ENCODE peak calls at places on chromosomes 12 and 14, in four cellular contexts. E, S, P and W are unnamed samples.
A peak's percentile ranks its signal among the peaks of the same experiment; 100 is the strongest.

GRCh38 chr14:60645191-60645590 is 4.1 kb downstream of the SIX1 start:
- DNase-seq in P (no peak), E (no peak), S (no peak), W (no peak)

GRCh38 chr12:109611223-109611622 is 37.6 kb downstream of the MVK start:
- DNase-seq in P (no peak), S (no peak), E (no peak), W (no peak)

GRCh38 chr14:92495041-92495440 is 18.5 kb upstream of the RIN3 start:
- DNase-seq in E (no peak), P (no peak), S (no peak), W (no peak)

GRCh38 chr12:14853966-14854365 is 10.6 kb upstream of the ART4 start:
- DNase-seq in P (no peak), S (no peak), E (no peak), W (no peak)

GRCh38 chr12:89995870-89996269 is 287.2 kb upstream of the ATP2B1 start:
- DNase-seq in E (no peak), P (no peak), S (no peak), W (no peak)

GRCh38 chr12:84787253-84787652 is 125.3 kb downstream of the SLC6A15 start:
- DNase-seq in E (no peak), P (no peak), S (no peak), W (no peak)

GRCh38 chr14:63423889-63424288 is 105.2 kb upstream of the GPHB5 start:
- DNase-seq in P (no peak), E (no peak), S (no peak), W (no peak)

GRCh38 chr14:102827716-102828115 is 50.5 kb downstream of the TRAF3 start:
- DNase-seq in P (no peak), S (no peak), E (no peak), W (no peak)

GRCh38 chr12:128928361-128928760 is 75.1 kb downstream of the GLT1D1 start:
- DNase-seq in S (no peak), P (no peak), E (no peak), W (no peak)

GRCh38 chr14:41362134-41362533 is 244.5 kb upstream of the LRFN5 start:
- DNase-seq in S (no peak), P (no peak), E (no peak), W (no peak)

GRCh38 chr14:63045234-63045611 is at the start of gene KCNH5:
- DNase-seq in S (no peak), E (peak; percentile 7), P (peak; percentile 33), W (no peak)

GRCh38 chr14:26448181-26448855 is 149.5 kb downstream of the NOVA1 start:
- DNase-seq in P (no peak), E (no peak), S (no peak), W (no peak)

GRCh38 chr12:72433298-72433697 is 161.1 kb downstream of the TRHDE start:
- DNase-seq in E (no peak), S (no peak), P (no peak), W (no peak)

GRCh38 chr14:76599141-76599540 is 162.1 kb upstream of the VASH1 start:
- DNase-seq in S (no peak), P (no peak), E (no peak), W (no peak)

GRCh38 chr12:47867496-47867941 is 37.3 kb downstream of the VDR start:
- DNase-seq in E (peak; percentile 71), S (no peak), P (no peak), W (no peak)

GRCh38 chr14:93969082-93969828 is 7.1 kb downstream of the ASB2 start:
- DNase-seq in P (no peak), S (no peak), E (no peak), W (no peak)

GRCh38 chr12:5251786-5252185 is 180.1 kb upstream of the NTF3 start:
- DNase-seq in E (no peak), P (no peak), S (no peak), W (no peak)

GRCh38 chr12:114916124-114916523 is 232.1 kb upstream of the TBX3 start:
- DNase-seq in E (no peak), P (no peak), S (no peak), W (no peak)

GRCh38 chr12:43289412-43289811 is 262.6 kb downstream of the ADAMTS20 start:
- DNase-seq in E (no peak), S (no peak), P (no peak), W (no peak)

GRCh38 chr12:59626382-59626781 is 30.6 kb downstream of the SLC16A7 start:
- DNase-seq in P (no peak), S (no peak), E (no peak), W (no peak)

GRCh38 chr14:36996133-36996856 is 176.1 kb downstream of the SLC25A21 start:
- DNase-seq in S (no peak), P (peak; percentile 29), E (peak; percentile 44), W (no peak)

GRCh38 chr14:65225299-65226159 is 123.2 kb upstream of the MAX start:
- DNase-seq in S (no peak), P (no peak), E (no peak), W (no peak)

GRCh38 chr12:2806700-2807099 is 5.8 kb upstream of the ITFG2 start:
- DNase-seq in S (no peak), P (no peak), E (no peak), W (no peak)

GRCh38 chr12:123058980-123059379 is 78.5 kb downstream of the ARL6IP4 start:
- DNase-seq in P (no peak), E (no peak), S (no peak), W (no peak)

GRCh38 chr14:94291159-94291905 is 1.7 kb downstream of the SERPINA10 start:
- DNase-seq in S (no peak), P (no peak), E (no peak), W (no peak)

GRCh38 chr14:69090187-69090789 is 62.6 kb downstream of the DCAF5 start:
- DNase-seq in S (peak; percentile 33), P (peak; percentile 35), E (peak; percentile 14), W (no peak)

GRCh38 chr14:94390372-94391086 is 2.1 kb upstream of the SERPINA1 start:
- DNase-seq in E (no peak), S (no peak), P (no peak), W (no peak)

GRCh38 chr12:48542300-48542928 is 17.0 kb downstream of the OR8S1 start:
- DNase-seq in P (peak; percentile 21), E (peak; percentile 54), S (peak; percentile 27), W (no peak)

GRCh38 chr14:36519431-36520321 is at the start of gene NKX2-1:
- DNase-seq in E (no peak), P (peak; percentile 43), S (no peak), W (no peak)

GRCh38 chr12:115666168-115666567 is 611.3 kb downstream of the MED13L start:
- DNase-seq in S (no peak), E (no peak), P (no peak), W (no peak)

GRCh38 chr12:21566223-21566906 is 38.3 kb downstream of the GYS2 start:
- DNase-seq in S (peak; percentile 32), P (no peak), E (no peak), W (no peak)

GRCh38 chr12:78359530-78359929 is 505.0 kb upstream of the SYT1 start:
- DNase-seq in E (no peak), P (no peak), S (no peak), W (no peak)

GRCh38 chr14:43475762-43476161 is 1031.3 kb downstream of the FSCB start:
- DNase-seq in E (no peak), P (no peak), S (no peak), W (no peak)

GRCh38 chr14:100304825-100305445 is 1.3 kb downstream of the SLC25A29 start:
- DNase-seq in E (peak; percentile 60), P (peak; percentile 36), S (no peak), W (no peak)

GRCh38 chr12:87660987-87661769 is 368.0 kb downstream of the C12orf50 start:
- DNase-seq in E (no peak), S (no peak), P (no peak), W (no peak)
- TF ChIP-seq ESRRA in E (no peak), S (no peak), P (no peak), W (no peak)

GRCh38 chr12:24560867-24561266 is 388.0 kb downstream of the BCAT1 start:
- DNase-seq in S (no peak), E (no peak), P (no peak), W (no peak)
- TF ChIP-seq CHD4 in S (no peak), E (no peak), P (no peak), W (no peak)

GRCh38 chr14:22884721-22885523 is 1.9 kb downstream of the REM2 start:
- DNase-seq in E (no peak), P (no peak), S (no peak), W (no peak)

GRCh38 chr14:22885975-22886374 is 3.0 kb downstream of the REM2 start:
- DNase-seq in E (no peak), S (no peak), P (no peak), W (no peak)

GRCh38 chr14:22883191-22883976 is at the start of gene REM2:
- DNase-seq in S (no peak), E (no peak), P (no peak), W (no peak)

GRCh38 chr14:22882064-22882463 is 958 bp upstream of the REM2 start:
- DNase-seq in P (no peak), S (no peak), E (no peak), W (no peak)

GRCh38 chr14:22882529-22883190 is 362 bp upstream of the REM2 start:
- DNase-seq in E (peak; percentile 88), S (no peak), P (no peak), W (no peak)
- TF ChIP-seq ESRRA in E (no peak), S (no peak), P (no peak), W (no peak)

DNA sequence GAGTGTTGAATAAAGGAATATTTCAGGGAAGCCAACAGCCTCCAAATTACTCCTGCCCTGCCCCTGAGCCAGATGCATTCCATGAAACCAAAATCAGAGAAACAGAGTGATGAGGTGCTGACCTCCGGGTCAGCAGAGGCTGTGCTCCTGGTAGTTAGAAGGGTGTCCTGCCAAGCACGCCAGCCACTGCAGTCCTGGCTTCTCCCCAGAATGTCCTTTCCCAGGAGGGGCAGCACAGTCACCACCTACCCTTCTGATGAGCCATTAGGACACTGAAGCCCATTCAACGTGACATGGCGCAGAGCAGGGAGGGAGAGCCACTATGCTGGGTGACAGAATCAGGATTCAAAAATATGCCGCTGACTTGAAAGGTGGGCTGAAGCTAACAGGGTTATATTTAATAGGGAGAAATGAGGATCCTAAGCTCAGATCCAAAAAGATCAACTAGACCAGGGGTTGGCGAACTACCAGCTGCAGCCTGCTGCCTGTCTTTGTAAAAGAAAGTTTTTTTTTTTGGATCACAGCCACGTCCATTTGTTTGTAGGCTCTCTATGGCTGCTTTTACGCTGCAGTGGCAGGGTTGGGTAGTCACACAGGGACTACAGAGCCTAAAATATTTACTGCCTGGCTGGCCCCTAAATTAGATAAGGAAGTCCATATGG is 34.5 kb upstream of the PLEK2 start:
- DNase-seq in S (no peak), P (no peak), E (no peak), W (no peak)
- TF ChIP-seq CHD4 in S (no peak), P (no peak), E (no peak), W (no peak)

DNA sequence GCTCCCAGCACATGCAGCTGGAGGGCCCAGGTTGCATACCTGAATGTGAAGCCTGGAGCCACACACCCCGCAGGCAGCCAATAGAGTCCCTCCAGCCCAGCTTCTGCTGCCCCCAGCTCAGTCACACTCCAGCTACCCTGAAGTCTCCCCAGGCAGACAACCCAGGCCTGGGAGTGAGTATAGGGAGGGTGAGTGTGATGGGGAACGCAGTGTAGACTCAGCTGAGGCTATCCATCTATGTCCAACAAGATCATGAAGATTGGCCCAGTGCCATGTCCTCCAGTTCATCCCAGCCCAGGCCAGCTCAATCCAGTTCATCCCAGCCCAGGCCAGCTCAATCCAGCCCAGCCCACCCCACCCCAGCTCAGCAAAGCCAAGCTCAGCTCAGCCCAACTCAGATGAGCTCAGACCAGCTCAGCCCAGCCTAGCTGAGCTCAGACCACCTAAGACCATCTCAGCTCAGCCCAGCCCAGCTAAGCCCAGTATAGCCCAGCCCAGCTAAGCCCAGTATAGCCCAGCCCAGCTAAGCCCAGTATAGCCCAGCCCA is 330.4 kb downstream of the TMEM121 start:
- DNase-seq in E (no peak), S (no peak), P (no peak), W (no peak)
- TF ChIP-seq ESRRA in E (no peak), S (no peak), P (no peak), W (no peak)